ENCODE peak calls at places on chromosomes 6 and 20, in four cellular contexts. I is stimulated activated CD8-positive, alpha-beta memory T cell treated with anti-CD3 and anti-CD28 coated beads, Interleukin-4, amount 100 ng/mL, for 4 hours; K is astrocyte; X is ovary. F is an unnamed sample.

GRCh38 chr20:24364464-24364863 is 105.0 kb upstream of the SYNDIG1 start:
- DNase-seq in I (no peak), K (no peak), X (no peak), F (no peak)

GRCh38 chr6:169863149-169863525 is 111.7 kb downstream of the ERMARD start:
- DNase-seq in I (no peak), K (no peak), X (no peak), F (no peak)

GRCh38 chr6:107264357-107264831 is 149.1 kb upstream of the BEND3 start:
- DNase-seq in I (no peak), K (peak), X (no peak), F (no peak)

GRCh38 chr6:36949636-36950035 is 4.9 kb upstream of the PI16 start:
- DNase-seq in I (no peak), K (peak), X (no peak), F (no peak)

GRCh38 chr6:38413097-38413800 is 226.5 kb downstream of the BTBD9 start:
- DNase-seq in I (no peak), K (no peak), X (no peak), F (no peak)

GRCh38 chr6:97136644-97137358 is 146.2 kb downstream of the MMS22L start:
- DNase-seq in I (no peak), K (no peak), X (no peak), F (no peak)

GRCh38 chr20:47677314-47678129 is 107.8 kb downstream of the SULF2 start:
- DNase-seq in I (peak), K (peak), X (peak), F (no peak)

GRCh38 chr6:105363100-105363754 is 39.7 kb downstream of the PREP start:
- DNase-seq in I (no peak), K (no peak), X (no peak), F (no peak)

GRCh38 chr6:3722211-3722621 is 29.3 kb downstream of the PXDC1 start:
- DNase-seq in I (no peak), K (peak), X (no peak), F (no peak)

GRCh38 chr6:125554456-125554855 is 195.0 kb upstream of the HEY2 start:
- DNase-seq in I (no peak), K (no peak), X (no peak), F (no peak)

GRCh38 chr6:122753688-122754056 is 25.8 kb upstream of the FABP7 start:
- DNase-seq in I (no peak), K (peak), X (no peak), F (no peak)

GRCh38 chr6:160386869-160387518 is 38.8 kb downstream of the SLC22A3 start:
- DNase-seq in I (no peak), K (no peak), X (peak), F (no peak)

GRCh38 chr6:160962835-160963623 is 28.5 kb upstream of the MAP3K4 start:
- DNase-seq in I (no peak), K (no peak), X (no peak), F (no peak)

GRCh38 chr6:83615025-83615999 is 93.6 kb downstream of the SNAP91 start:
- DNase-seq in I (no peak), K (peak), X (no peak), F (peak)

GRCh38 chr6:10719386-10720228 is 3.3 kb upstream of the TMEM14C start:
- DNase-seq in I (no peak), K (no peak), X (peak), F (no peak)

GRCh38 chr6:170101281-170102035 is 189.4 kb downstream of the DLL1 start:
- DNase-seq in I (no peak), K (no peak), X (peak), F (no peak)

GRCh38 chr6:155341130-155341828 is 27.0 kb upstream of the TFB1M start:
- DNase-seq in I (no peak), K (peak), X (no peak), F (no peak)

GRCh38 chr6:37807656-37808055 is 11.9 kb upstream of the ZFAND3 start:
- DNase-seq in I (no peak), K (no peak), X (no peak), F (no peak)

GRCh38 chr20:41671143-41671542 is 53.0 kb upstream of the CHD6 start:
- DNase-seq in I (no peak), K (no peak), X (no peak), F (no peak)